ENCODE peak calls at places on chromosome 2, in four cellular contexts. One of them, this sample, is unnamed.

GRCh38 chr2:226902041-226902972 is 66.5 kb downstream of the RHBDD1 start:
- DNase-seq in lower lobe of right lung: no peak
- DNase-seq in transverse colon: no peak
- DNase-seq in stomach: no peak
- DNase-seq in this sample: no peak

GRCh38 chr2:228675042-228675441 is 493.6 kb upstream of the SPHKAP start:
- DNase-seq in lower lobe of right lung: no peak
- DNase-seq in transverse colon: no peak
- DNase-seq in stomach: no peak
- DNase-seq in this sample: no peak

GRCh38 chr2:8572712-8573233 is 109.1 kb upstream of the ID2 start:
- DNase-seq in lower lobe of right lung: no peak
- DNase-seq in transverse colon: no peak
- DNase-seq in stomach: peak; percentile 16
- DNase-seq in this sample: peak; percentile 52

GRCh38 chr2:119065146-119065545 is 93.4 kb downstream of the C1QL2 start:
- DNase-seq in lower lobe of right lung: no peak
- DNase-seq in transverse colon: no peak
- DNase-seq in stomach: no peak
- DNase-seq in this sample: no peak

GRCh38 chr2:72084584-72084976 is 63.1 kb downstream of the CYP26B1 start:
- DNase-seq in lower lobe of right lung: no peak
- DNase-seq in transverse colon: no peak
- DNase-seq in stomach: no peak
- DNase-seq in this sample: no peak

GRCh38 chr2:460861-461260 is 173.0 kb upstream of the ALKAL2 start:
- DNase-seq in lower lobe of right lung: no peak
- DNase-seq in transverse colon: peak; percentile 16
- DNase-seq in stomach: no peak
- DNase-seq in this sample: no peak

GRCh38 chr2:128317186-128317897 is 1.3 kb downstream of the HS6ST1 start:
- DNase-seq in lower lobe of right lung: peak; percentile 57
- DNase-seq in transverse colon: peak; percentile 52
- DNase-seq in stomach: peak; percentile 43
- DNase-seq in this sample: peak; percentile 76

GRCh38 chr2:86221066-86221684 is 21.9 kb downstream of the MRPL35 start:
- DNase-seq in lower lobe of right lung: no peak
- DNase-seq in transverse colon: peak; percentile 52
- DNase-seq in stomach: peak; percentile 64
- DNase-seq in this sample: no peak

GRCh38 chr2:168434164-168434563 is 21.9 kb upstream of the CERS6 start:
- DNase-seq in lower lobe of right lung: no peak
- DNase-seq in transverse colon: peak; percentile 56
- DNase-seq in stomach: peak; percentile 52
- DNase-seq in this sample: no peak

GRCh38 chr2:157838442-157839161 is 37.5 kb downstream of the ACVR1 start:
- DNase-seq in lower lobe of right lung: no peak
- DNase-seq in transverse colon: peak; percentile 44
- DNase-seq in stomach: peak; percentile 39
- DNase-seq in this sample: no peak

GRCh38 chr2:105111365-105112150 is 73.7 kb downstream of the MRPS9 start:
- DNase-seq in lower lobe of right lung: no peak
- DNase-seq in transverse colon: no peak
- DNase-seq in stomach: no peak
- DNase-seq in this sample: no peak

GRCh38 chr2:67583185-67583584 is 186.1 kb downstream of the ETAA1 start:
- DNase-seq in lower lobe of right lung: no peak
- DNase-seq in transverse colon: no peak
- DNase-seq in stomach: no peak
- DNase-seq in this sample: no peak

GRCh38 chr2:28085183-28085582 is 194.7 kb downstream of the BABAM2 start:
- DNase-seq in lower lobe of right lung: no peak
- DNase-seq in transverse colon: no peak
- DNase-seq in stomach: no peak
- DNase-seq in this sample: no peak

GRCh38 chr2:174752403-174753037 is 11.8 kb downstream of the CHRNA1 start:
- DNase-seq in lower lobe of right lung: no peak
- DNase-seq in transverse colon: no peak
- DNase-seq in stomach: no peak
- DNase-seq in this sample: no peak

GRCh38 chr2:118185210-118186109 is 97.2 kb downstream of the INSIG2 start:
- DNase-seq in lower lobe of right lung: peak; percentile 80
- DNase-seq in transverse colon: peak; percentile 58
- DNase-seq in stomach: peak; percentile 63
- DNase-seq in this sample: peak; percentile 78

GRCh38 chr2:17583646-17584045 is 43.1 kb downstream of the VSNL1 start:
- DNase-seq in lower lobe of right lung: no peak
- DNase-seq in transverse colon: no peak
- DNase-seq in stomach: no peak
- DNase-seq in this sample: no peak

GRCh38 chr2:109125595-109126500 is 3.2 kb upstream of the SH3RF3 start:
- DNase-seq in lower lobe of right lung: no peak
- DNase-seq in transverse colon: no peak
- DNase-seq in stomach: no peak
- DNase-seq in this sample: no peak

GRCh38 chr2:190759749-190760213 is 110.9 kb downstream of the NAB1 start:
- DNase-seq in lower lobe of right lung: no peak
- DNase-seq in transverse colon: no peak
- DNase-seq in stomach: no peak
- DNase-seq in this sample: no peak

GRCh38 chr2:148965596-148966431 is 72.7 kb upstream of the LYPD6B start:
- DNase-seq in lower lobe of right lung: no peak
- DNase-seq in transverse colon: no peak
- DNase-seq in stomach: no peak
- DNase-seq in this sample: no peak

GRCh38 chr2:46363535-46364170 is 66.4 kb downstream of the EPAS1 start:
- DNase-seq in lower lobe of right lung: no peak
- DNase-seq in transverse colon: no peak
- DNase-seq in stomach: no peak
- DNase-seq in this sample: no peak

GRCh38 chr2:163778045-163778753 is 42.4 kb upstream of the FIGN start:
- DNase-seq in lower lobe of right lung: no peak
- DNase-seq in transverse colon: no peak
- DNase-seq in stomach: peak; percentile 53
- DNase-seq in this sample: no peak

GRCh38 chr2:207467716-207468347 is 61.9 kb upstream of the CREB1 start:
- DNase-seq in lower lobe of right lung: no peak
- DNase-seq in transverse colon: no peak
- DNase-seq in stomach: no peak
- DNase-seq in this sample: no peak

GRCh38 chr2:106581755-106582430 is 94.7 kb downstream of the CD8B2 start:
- DNase-seq in lower lobe of right lung: peak; percentile 67
- DNase-seq in transverse colon: peak; percentile 51
- DNase-seq in stomach: peak; percentile 56
- DNase-seq in this sample: no peak

GRCh38 chr2:241037498-241037897 is 39.1 kb downstream of the SNED1 start:
- DNase-seq in lower lobe of right lung: no peak
- DNase-seq in transverse colon: no peak
- DNase-seq in stomach: no peak
- DNase-seq in this sample: no peak

GRCh38 chr2:241039416-241039815 is 41.0 kb downstream of the SNED1 start:
- DNase-seq in lower lobe of right lung: no peak
- DNase-seq in transverse colon: no peak
- DNase-seq in stomach: no peak
- DNase-seq in this sample: no peak

GRCh38 chr2:241036964-241037421 is 38.6 kb downstream of the SNED1 start:
- DNase-seq in lower lobe of right lung: no peak
- DNase-seq in transverse colon: peak; percentile 53
- DNase-seq in stomach: no peak
- DNase-seq in this sample: no peak

GRCh38 chr2:241040081-241040803 is 41.8 kb downstream of the SNED1 start:
- DNase-seq in lower lobe of right lung: no peak
- DNase-seq in transverse colon: no peak
- DNase-seq in stomach: no peak
- DNase-seq in this sample: no peak

GRCh38 chr2:241038374-241039180 is 40.2 kb downstream of the SNED1 start:
- DNase-seq in lower lobe of right lung: no peak
- DNase-seq in transverse colon: no peak
- DNase-seq in stomach: no peak
- DNase-seq in this sample: no peak
- H3K4me3 ChIP-seq in lower lobe of right lung: no peak overlapping the region
- H3K4me3 ChIP-seq in transverse colon: no peak overlapping the region
- H3K4me3 ChIP-seq in stomach: no peak overlapping the region
- H3K4me3 ChIP-seq in this sample: no peak overlapping the region

DNA sequence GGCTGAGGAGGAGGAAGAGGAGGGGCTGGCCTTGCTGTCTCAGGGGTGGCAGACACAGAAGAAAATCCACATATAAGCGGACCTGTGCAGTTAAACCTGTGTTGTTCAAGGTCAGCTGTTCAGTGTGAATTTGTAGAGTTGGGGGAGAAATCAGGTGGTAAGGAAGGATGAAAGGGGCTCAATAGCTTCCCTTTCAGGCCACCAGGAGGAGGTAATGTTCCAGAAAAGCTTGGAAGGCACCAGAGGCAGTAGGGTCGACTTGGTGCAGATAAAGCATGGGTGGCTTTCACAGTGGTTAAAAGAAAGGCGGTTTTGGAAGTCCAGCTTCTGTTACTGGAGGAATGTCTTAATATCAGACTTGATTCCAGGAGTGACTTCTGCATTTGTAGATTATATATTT is 167.4 kb downstream of the THSD7B start:
- DNase-seq in lower lobe of right lung: no peak
- DNase-seq in transverse colon: no peak
- DNase-seq in stomach: no peak
- DNase-seq in this sample: no peak
- TF ChIP-seq CTCF in lower lobe of right lung: peak; percentile 33
- TF ChIP-seq CTCF in transverse colon: no peak
- TF ChIP-seq CTCF in stomach: no peak
- TF ChIP-seq CTCF in this sample: no peak

GRCh38 chr2:88765154-88765948 is 73.9 kb downstream of the RPIA start:
- DNase-seq in lower lobe of right lung: peak; percentile 54
- DNase-seq in transverse colon: peak; percentile 72
- DNase-seq in stomach: peak; percentile 58
- DNase-seq in this sample: no peak
- H3K4me3 ChIP-seq in lower lobe of right lung: peak overlapping the region; percentile 32
- H3K4me3 ChIP-seq in transverse colon: no peak overlapping the region
- H3K4me3 ChIP-seq in stomach: peak overlapping the region; percentile 31
- H3K4me3 ChIP-seq in this sample: peak overlapping the region; percentile 56

GRCh38 chr2:44825702-44826101 is 115.8 kb upstream of the SIX3 start:
- DNase-seq in lower lobe of right lung: no peak
- DNase-seq in transverse colon: peak; percentile 67
- DNase-seq in stomach: no peak
- DNase-seq in this sample: no peak
- TF ChIP-seq CTCF in lower lobe of right lung: no peak
- TF ChIP-seq CTCF in transverse colon: no peak
- TF ChIP-seq CTCF in stomach: no peak
- TF ChIP-seq CTCF in this sample: no peak

GRCh38 chr2:177149155-177149503 is 63.5 kb upstream of the HNRNPA3 start:
- DNase-seq in lower lobe of right lung: no peak
- DNase-seq in transverse colon: no peak
- DNase-seq in stomach: no peak
- DNase-seq in this sample: no peak
- H3K4me3 ChIP-seq in lower lobe of right lung: peak overlapping the region; percentile 52
- H3K4me3 ChIP-seq in transverse colon: no peak overlapping the region
- H3K4me3 ChIP-seq in stomach: peak overlapping the region; percentile 42
- H3K4me3 ChIP-seq in this sample: peak overlapping the region; percentile 69

GRCh38 chr2:74119324-74119723 is 28.4 kb downstream of the BOLA3 start:
- DNase-seq in lower lobe of right lung: no peak
- DNase-seq in transverse colon: no peak
- DNase-seq in stomach: no peak
- DNase-seq in this sample: no peak
- TF ChIP-seq CTCF in lower lobe of right lung: no peak
- TF ChIP-seq CTCF in transverse colon: no peak
- TF ChIP-seq CTCF in stomach: no peak
- TF ChIP-seq CTCF in this sample: no peak

DNA sequence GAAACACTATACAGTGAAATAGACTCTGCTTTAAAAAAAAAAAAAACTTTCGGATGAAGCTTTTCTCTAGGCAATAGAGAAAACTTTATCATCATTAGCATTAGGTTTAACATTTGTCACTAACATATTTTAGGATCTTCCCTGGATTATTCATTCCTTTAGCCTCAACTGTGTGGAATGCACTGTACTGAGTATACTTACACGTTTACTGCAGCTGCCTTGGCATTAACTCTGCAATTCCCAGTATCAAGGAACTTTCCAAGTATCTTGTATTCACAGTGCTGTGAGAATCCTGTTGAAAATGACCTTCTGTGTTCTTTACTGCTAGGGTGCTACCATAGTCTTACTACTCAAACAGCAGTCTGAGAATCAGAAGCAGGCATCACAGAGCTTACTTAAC is 328.2 kb upstream of the COL3A1 start:
- DNase-seq in lower lobe of right lung: no peak
- DNase-seq in transverse colon: no peak
- DNase-seq in stomach: no peak
- DNase-seq in this sample: no peak
- H3K4me3 ChIP-seq in lower lobe of right lung: no peak overlapping the region
- H3K4me3 ChIP-seq in transverse colon: no peak overlapping the region
- H3K4me3 ChIP-seq in stomach: no peak overlapping the region
- H3K4me3 ChIP-seq in this sample: no peak overlapping the region

DNA sequence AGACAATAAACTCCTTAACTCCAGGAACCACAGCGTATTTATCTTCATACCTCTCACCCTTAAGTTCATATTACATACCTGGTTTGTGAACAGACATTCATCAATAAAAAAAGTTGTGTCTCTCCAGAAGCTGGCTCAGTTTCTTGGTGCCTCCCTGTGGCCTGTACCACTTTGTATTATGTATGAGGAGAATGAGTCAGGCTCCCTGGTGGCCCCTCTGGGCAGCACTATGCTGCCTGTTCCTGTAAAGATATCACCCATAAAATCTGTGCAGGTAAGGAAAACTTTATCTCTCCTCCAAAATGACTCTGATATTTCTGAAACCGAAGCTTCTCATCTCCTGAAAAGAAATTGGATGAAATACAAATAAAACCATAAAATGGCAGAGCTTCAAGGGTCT is 198.4 kb upstream of the NT5C1B start:
- DNase-seq in lower lobe of right lung: no peak
- DNase-seq in transverse colon: no peak
- DNase-seq in stomach: no peak
- DNase-seq in this sample: no peak
- TF ChIP-seq CTCF in lower lobe of right lung: no peak
- TF ChIP-seq CTCF in transverse colon: no peak
- TF ChIP-seq CTCF in stomach: no peak
- TF ChIP-seq CTCF in this sample: no peak

This sample was measured in coronary artery.